ENCODE peak calls at places on chromosome 22, in seven cellular contexts. R, K, G, Q, F, Y and W are unnamed samples.

GRCh38 chr22:31080848-31081649 is at the start of gene SMTN:
- DNase-seq in F (peak), G (peak), Q (peak), K (peak), R (peak), Y (peak), W (peak)

GRCh38 chr22:20580179-20580578 is 72.8 kb downstream of the MED15 start:
- DNase-seq in R (no peak), G (no peak), K (no peak), Y (no peak), Q (no peak), F (no peak), W (no peak)

GRCh38 chr22:23896166-23896522 is 2.0 kb downstream of the MIF start:
- DNase-seq in R (no peak), G (no peak), K (no peak), Q (no peak), Y (no peak), F (no peak), W (no peak)

GRCh38 chr22:37986371-37986770 is 2.0 kb upstream of the SOX10 start:
- DNase-seq in F (no peak), R (no peak), K (no peak), Q (no peak), G (no peak), Y (no peak), W (no peak)

GRCh38 chr22:36838119-36839030 is 21.5 kb upstream of the PVALB start:
- DNase-seq in Y (no peak), F (no peak), Q (no peak), G (no peak), R (no peak), K (no peak), W (no peak)

GRCh38 chr22:31584804-31585160 is 77.2 kb downstream of the PISD start:
- DNase-seq in G (no peak), Q (no peak), Y (no peak), K (no peak), F (no peak), R (no peak), W (no peak)

GRCh38 chr22:24247011-24247507 is 2.2 kb upstream of the GGT5 start:
- DNase-seq in R (no peak), G (no peak), Y (no peak), F (no peak), K (no peak), Q (no peak), W (no peak)

GRCh38 chr22:17366830-17367229 is 2.4 kb upstream of the CECR2 start:
- DNase-seq in Y (no peak), K (no peak), F (no peak), Q (no peak), R (no peak), G (peak), W (no peak)

GRCh38 chr22:19086944-19087343 is 35.3 kb downstream of the DGCR2 start:
- DNase-seq in Y (no peak), R (no peak), F (peak), G (no peak), K (peak), Q (no peak), W (no peak)

GRCh38 chr22:50578776-50579310 is 616 bp upstream of the CPT1B start:
- DNase-seq in F (no peak), R (no peak), G (no peak), K (peak), Q (no peak), Y (no peak), W (no peak)

GRCh38 chr22:41256898-41257260 is 16.1 kb upstream of the CHADL start:
- DNase-seq in G (no peak), Q (no peak), K (no peak), Y (no peak), R (peak), F (peak), W (no peak)

GRCh38 chr22:26471522-26471921 is 12.1 kb downstream of the HPS4 start:
- DNase-seq in F (peak), R (peak), K (peak), Y (no peak), G (no peak), Q (no peak), W (peak)

GRCh38 chr22:46083383-46084350 is 66.7 kb upstream of the PPARA start:
- DNase-seq in F (no peak), Y (no peak), G (no peak), Q (no peak), R (no peak), K (peak), W (no peak)

GRCh38 chr22:45198463-45198795 is 34.7 kb downstream of the NUP50 start:
- DNase-seq in K (no peak), Q (no peak), R (no peak), F (no peak), G (no peak), Y (no peak), W (no peak)

GRCh38 chr22:40210814-40211213 is 33.1 kb downstream of the TNRC6B start:
- DNase-seq in K (no peak), F (no peak), R (no peak), Y (no peak), G (no peak), Q (no peak), W (no peak)

GRCh38 chr22:25510926-25511325 is 53.5 kb upstream of the GRK3 start:
- DNase-seq in Y (no peak), Q (no peak), F (no peak), G (no peak), K (no peak), R (no peak), W (no peak)

GRCh38 chr22:28808716-28809355 is 8.5 kb upstream of the XBP1 start:
- DNase-seq in K (no peak), Q (no peak), F (no peak), G (no peak), Y (no peak), R (no peak), W (no peak)

GRCh38 chr22:25057013-25057881 is 104.7 kb downstream of the KIAA1671 start:
- DNase-seq in K (no peak), R (no peak), Y (no peak), F (peak), Q (no peak), G (peak), W (no peak)

GRCh38 chr22:24841261-24841660 is 35.2 kb downstream of the SGSM1 start:
- DNase-seq in G (no peak), F (no peak), Q (no peak), R (no peak), Y (no peak), K (no peak), W (no peak)

GRCh38 chr22:49156662-49157285 is 670.9 kb downstream of the BRD1 start:
- DNase-seq in Q (no peak), F (no peak), K (peak), Y (peak), R (no peak), G (no peak), W (no peak)

GRCh38 chr22:35677460-35678187 is 29.4 kb downstream of the APOL6 start:
- DNase-seq in K (no peak), Q (no peak), G (no peak), F (no peak), R (no peak), Y (no peak), W (no peak)

GRCh38 chr22:27686534-27686933 is 115.0 kb downstream of the MN1 start:
- DNase-seq in G (peak), K (peak), Y (no peak), Q (no peak), R (no peak), F (peak), W (peak)

GRCh38 chr22:26431151-26431995 is 2.3 kb downstream of the ASPHD2 start:
- DNase-seq in Y (no peak), R (no peak), G (no peak), K (no peak), Q (no peak), F (no peak), W (no peak)

GRCh38 chr22:49608228-49608627 is 219.4 kb downstream of the BRD1 start:
- DNase-seq in Q (no peak), G (no peak), R (no peak), F (no peak), Y (no peak), K (no peak), W (no peak)

GRCh38 chr22:27255580-27255979 is 546.0 kb downstream of the MN1 start:
- DNase-seq in Q (peak), Y (no peak), K (no peak), G (no peak), F (no peak), R (no peak), W (no peak)